ENCODE peak calls at places on chromosomes 2 and 18, in nine cellular contexts. M is CD4-positive, alpha-beta T cell; Z is endodermal cell; V is lower lobe of right lung; I is thyroid gland; T is IMR-90; D is hepatocyte; H is left ventricle myocardium inferior; O is lung. X is an unnamed sample.

GRCh38 chr18:68766433-68766832 is 31.4 kb upstream of the CCDC102B start:
- DNase-seq in H (no peak), V (no peak), T (peak; percentile 9), O (no peak), M (no peak), D (no peak), I (no peak), Z (no peak), X (no peak)

GRCh38 chr2:121376851-121377250 is 91.8 kb upstream of the TFCP2L1 start:
- DNase-seq in I (no peak), H (no peak), O (no peak), V (no peak), T (peak; percentile 74), D (no peak), Z (no peak), M (no peak), X (no peak)

GRCh38 chr2:238692562-238692961 is 155.3 kb upstream of the TWIST2 start:
- DNase-seq in M (no peak), I (no peak), T (no peak), V (no peak), D (no peak), O (no peak), Z (no peak), H (no peak), X (no peak)

GRCh38 chr2:209471037-209471436 is 47.2 kb downstream of the MAP2 start:
- DNase-seq in V (no peak), H (no peak), Z (no peak), D (no peak), O (no peak), T (peak; percentile 55), M (no peak), I (no peak), X (no peak)

GRCh38 chr18:67938691-67939090 is 422.2 kb upstream of the DSEL start:
- DNase-seq in V (no peak), Z (no peak), T (peak; percentile 84), I (no peak), M (no peak), D (no peak), O (no peak), H (no peak), X (no peak)

GRCh38 chr2:152051373-152051893 is 47.4 kb downstream of the CACNB4 start:
- DNase-seq in H (no peak), D (no peak), I (no peak), T (no peak), O (no peak), V (no peak), M (no peak), Z (no peak), X (no peak)

GRCh38 chr2:213246665-213247281 is 37.5 kb upstream of the SPAG16 start:
- DNase-seq in I (peak; percentile 42), Z (peak; percentile 71), H (no peak), D (peak; percentile 73), M (peak; percentile 27), O (no peak), T (peak; percentile 64), V (no peak), X (no peak)

GRCh38 chr2:169393068-169393590 is 30.8 kb upstream of the LRP2 start:
- DNase-seq in D (peak; percentile 6), T (no peak), H (no peak), I (no peak), Z (peak; percentile 69), M (no peak), O (no peak), V (no peak), X (no peak)

GRCh38 chr2:239939736-239940483 is 85.2 kb downstream of the NDUFA10 start:
- DNase-seq in M (no peak), I (no peak), Z (peak; percentile 36), O (no peak), V (peak; percentile 38), D (no peak), H (peak; percentile 59), T (no peak), X (peak; percentile 40)

GRCh38 chr18:7908686-7909299 is 341.7 kb downstream of the PTPRM start:
- DNase-seq in H (no peak), M (no peak), I (no peak), Z (no peak), V (no peak), T (no peak), D (no peak), O (no peak), X (no peak)

GRCh38 chr2:38873763-38874162 is 2.0 kb downstream of the DHX57 start:
- DNase-seq in I (no peak), H (no peak), D (no peak), M (no peak), T (no peak), Z (no peak), O (no peak), V (no peak), X (no peak)

GRCh38 chr2:159265171-159265576 is 21.3 kb downstream of the WDSUB1 start:
- DNase-seq in M (no peak), D (no peak), T (peak; percentile 76), V (no peak), I (peak; percentile 27), O (no peak), H (no peak), Z (peak; percentile 65), X (no peak)

GRCh38 chr2:226795281-226796011 is 4.2 kb downstream of the IRS1 start:
- DNase-seq in H (no peak), O (no peak), I (peak; percentile 38), M (no peak), T (peak; percentile 56), V (peak; percentile 45), Z (peak; percentile 42), D (no peak), X (peak; percentile 10)

GRCh38 chr18:32674491-32674890 is 98.3 kb downstream of the KLHL14 start:
- DNase-seq in T (no peak), D (no peak), I (peak; percentile 39), H (no peak), M (no peak), Z (no peak), V (no peak), O (no peak), X (no peak)

GRCh38 chr2:185044323-185044874 is 446.1 kb downstream of the ZNF804A start:
- DNase-seq in Z (peak; percentile 41), V (no peak), H (no peak), D (peak; percentile 4), T (no peak), I (no peak), O (no peak), M (no peak), X (no peak)

DNA sequence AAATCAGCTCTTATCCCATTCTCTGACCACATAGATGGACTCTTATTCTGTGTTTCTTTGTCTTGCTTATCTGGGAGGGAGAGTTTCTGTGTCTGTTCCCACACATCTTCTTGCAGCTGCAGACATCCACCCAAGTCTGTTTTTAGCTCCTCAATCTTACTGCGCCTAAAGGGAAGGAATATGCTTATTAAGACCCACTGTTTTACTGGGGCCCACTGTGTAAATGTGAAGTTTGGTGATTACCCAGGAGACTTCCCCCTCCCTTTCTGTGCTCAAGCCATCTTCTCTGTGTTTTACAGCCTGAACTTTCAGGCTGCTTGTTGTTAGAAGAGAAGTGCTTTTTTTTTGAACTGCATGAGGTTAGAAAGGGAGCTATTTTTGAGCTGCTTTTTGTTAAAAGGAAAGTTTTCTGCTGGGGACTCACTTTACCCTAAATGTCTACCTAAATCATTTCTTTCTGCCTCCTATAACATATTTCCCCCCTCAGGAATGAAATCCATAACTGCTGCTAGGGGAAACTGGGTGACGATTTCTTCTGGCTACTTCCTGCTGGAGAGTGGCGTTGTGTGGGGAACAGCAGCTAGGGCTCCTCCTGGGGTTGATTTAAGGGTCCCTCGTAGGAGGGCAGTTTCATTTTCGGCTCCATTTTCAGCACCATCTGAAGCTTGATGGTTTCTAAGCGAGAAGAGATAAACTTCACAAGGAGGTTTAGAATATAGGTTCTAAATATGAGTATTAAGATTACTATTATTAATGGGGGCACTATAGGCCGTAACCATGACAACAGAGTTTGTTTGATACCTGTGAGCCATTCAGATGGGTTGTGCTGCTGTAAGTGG is 39.5 kb upstream of the GMCL1 start:
- DNase-seq in M (no peak), V (no peak), H (no peak), Z (peak; percentile 51), T (peak; percentile 39), D (no peak), O (no peak), I (no peak), X (no peak)
- TF ChIP-seq CTCF in M (no peak), V (no peak), H (no peak), Z (no peak), T (no peak), D (no peak), O (no peak), I (no peak), X (no peak)

GRCh38 chr2:100502782-100503181 is 32.5 kb downstream of the NMS start:
- DNase-seq in T (no peak), H (no peak), Z (no peak), I (no peak), D (no peak), O (no peak), M (no peak), V (no peak), X (no peak)

GRCh38 chr2:100509066-100509465 is 38.8 kb downstream of the NMS start:
- DNase-seq in V (no peak), Z (no peak), O (no peak), M (no peak), D (no peak), I (no peak), H (no peak), T (no peak), X (no peak)

DNA sequence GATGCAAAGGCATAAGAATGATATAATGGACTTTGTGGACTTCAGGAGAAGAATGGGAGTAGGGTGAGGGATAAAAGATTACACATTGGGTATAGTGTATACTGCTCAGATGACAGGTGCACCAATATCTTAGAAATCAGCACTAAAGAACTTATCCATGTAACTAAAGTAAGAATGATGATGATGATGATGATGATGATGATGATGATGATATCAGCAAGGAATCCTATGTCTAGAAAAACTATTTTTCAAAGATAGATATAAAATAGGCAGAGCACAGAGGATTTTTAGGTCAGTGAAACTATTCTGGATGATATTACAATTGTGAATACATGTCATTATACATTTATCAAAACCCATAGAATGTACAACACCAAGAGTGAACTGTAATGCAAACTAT is 34.3 kb downstream of the NMS start:
- DNase-seq in I (no peak), O (no peak), T (no peak), D (no peak), M (no peak), H (no peak), Z (no peak), V (no peak), X (no peak)
- H3K9me3 ChIP-seq in I (no peaks in the 10 kb centered on the region), O (no peaks in the 10 kb centered on the region), T (no peaks in the 10 kb centered on the region), D (no peaks in the 10 kb centered on the region), M (peaks cover 20% of the 10 kb centered on the region), H (peaks cover 53% of the 10 kb centered on the region), Z (no peaks in the 10 kb centered on the region), V (no peaks in the 10 kb centered on the region), X (no peaks in the 10 kb centered on the region)

GRCh38 chr2:135638825-135639224 is 102.8 kb upstream of the UBXN4 start:
- DNase-seq in I (no peak), D (no peak), V (no peak), H (no peak), M (no peak), Z (no peak), T (no peak), O (no peak), X (no peak)
- TF ChIP-seq CTCF in I (no peak), D (no peak), V (no peak), H (no peak), M (no peak), Z (no peak), T (no peak), O (no peak), X (no peak)

DNA sequence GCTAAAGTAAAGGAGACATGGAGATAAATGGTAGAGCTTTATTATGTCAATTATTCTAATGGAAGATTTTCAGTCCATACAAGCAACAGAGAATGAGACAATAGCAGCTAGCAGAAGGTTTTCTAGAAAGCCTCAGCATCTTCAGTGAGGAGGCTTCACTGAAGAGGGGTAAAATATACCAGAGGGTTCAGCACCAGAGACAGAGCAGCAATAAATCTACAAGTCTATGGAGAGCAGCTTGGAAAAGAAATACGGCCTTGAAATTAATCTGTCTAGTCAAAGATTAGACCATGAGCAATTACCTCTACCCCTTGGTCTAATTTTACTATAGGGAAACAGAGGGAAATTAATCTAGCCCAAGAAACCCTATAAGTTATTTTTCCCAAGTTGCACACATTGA is 185.7 kb upstream of the CRIM1 start:
- DNase-seq in V (no peak), M (no peak), I (no peak), Z (no peak), H (no peak), T (no peak), D (no peak), O (no peak), X (no peak)
- H3K9me3 ChIP-seq in V (no peaks in the 10 kb centered on the region), M (no peaks in the 10 kb centered on the region), I (no peaks in the 10 kb centered on the region), Z (no peaks in the 10 kb centered on the region), H (no peaks in the 10 kb centered on the region), T (no peaks in the 10 kb centered on the region), D (no peaks in the 10 kb centered on the region), O (no peaks in the 10 kb centered on the region), X (no peaks in the 10 kb centered on the region)